ENCODE peak calls at places on chromosomes 12 and 14, in six cellular contexts. Z is colonic mucosa, I is suprapubic skin, R is adipocyte, Y is aorta, C is breast epithelium. E is an unnamed sample.

GRCh38 chr14:56185991-56186390 is 67.8 kb downstream of the PELI2 start:
- DNase-seq in C (no peak), Y (no peak), I (no peak), R (no peak), Z (no peak), E (no peak)

GRCh38 chr12:12336049-12336411 is 14.0 kb downstream of the MANSC1 start:
- DNase-seq in Z (no peak), C (no peak), I (peak; percentile 1), Y (no peak), R (peak; percentile 42), E (no peak)

GRCh38 chr12:71397433-71397954 is 42.1 kb upstream of the LGR5 start:
- DNase-seq in R (peak; percentile 8), C (no peak), Z (no peak), I (no peak), Y (no peak), E (no peak)

GRCh38 chr12:14362347-14362746 is 3.1 kb upstream of the ATF7IP start:
- DNase-seq in C (no peak), Z (no peak), R (no peak), I (no peak), Y (no peak), E (no peak)

GRCh38 chr12:122333142-122334087 is 67.1 kb upstream of the VPS33A start:
- DNase-seq in R (no peak), I (no peak), Z (no peak), C (no peak), Y (no peak), E (no peak)

GRCh38 chr12:111757361-111758119 is 9.2 kb upstream of the ALDH2 start:
- DNase-seq in I (no peak), C (peak; percentile 80), Z (no peak), R (no peak), Y (peak; percentile 82), E (peak; percentile 70)

GRCh38 chr14:72714871-72715214 is 179.1 kb downstream of the DPF3 start:
- DNase-seq in Z (no peak), Y (no peak), I (no peak), R (no peak), C (no peak), E (no peak)

GRCh38 chr12:115191342-115191741 is 507.4 kb upstream of the TBX3 start:
- DNase-seq in R (peak; percentile 87), I (no peak), Z (no peak), Y (no peak), C (no peak), E (no peak)

GRCh38 chr12:12327802-12328201 is 22.2 kb downstream of the MANSC1 start:
- DNase-seq in R (peak; percentile 92), C (no peak), Y (no peak), I (no peak), Z (no peak), E (no peak)

GRCh38 chr12:2641209-2641608 is 153.6 kb upstream of the FKBP4 start:
- DNase-seq in I (no peak), C (peak; percentile 28), Y (peak; percentile 76), R (peak; percentile 24), Z (no peak), E (peak; percentile 22)

GRCh38 chr14:75454963-75455546 is 27.2 kb downstream of the JDP2 start:
- DNase-seq in Z (no peak), R (peak; percentile 65), I (no peak), Y (peak; percentile 87), C (peak; percentile 73), E (peak; percentile 84)

GRCh38 chr12:77553976-77554619 is 276.6 kb upstream of the NAV3 start:
- DNase-seq in I (no peak), C (no peak), R (no peak), Z (no peak), Y (no peak), E (no peak)

GRCh38 chr14:104286086-104286485 is 147.7 kb downstream of the KIF26A start:
- DNase-seq in Z (no peak), R (no peak), C (no peak), I (no peak), Y (peak; percentile 38), E (no peak)

GRCh38 chr12:12673296-12673695 is 22.7 kb downstream of the GPR19 start:
- DNase-seq in C (no peak), I (no peak), R (no peak), Y (no peak), Z (no peak), E (no peak)

GRCh38 chr14:32102152-32102787 is 25.2 kb downstream of the ARHGAP5 start:
- DNase-seq in Y (no peak), Z (no peak), R (no peak), I (no peak), C (no peak), E (no peak)

GRCh38 chr12:108214046-108214445 is 85.0 kb downstream of the WSCD2 start:
- DNase-seq in Z (no peak), R (no peak), I (no peak), C (no peak), Y (no peak), E (no peak)

GRCh38 chr12:111826316-111826715 is 15.7 kb upstream of the MAPKAPK5 start:
- DNase-seq in Y (no peak), R (peak; percentile 81), I (no peak), C (no peak), Z (no peak), E (no peak)

GRCh38 chr12:51911788-51912711 is 4.7 kb downstream of the ACVRL1 start:
- DNase-seq in I (no peak), C (no peak), R (no peak), Z (peak; percentile 73), Y (peak; percentile 78), E (peak; percentile 72)

GRCh38 chr14:81767266-81767987 is 233.8 kb upstream of the SEL1L start:
- DNase-seq in I (no peak), C (no peak), Z (no peak), Y (no peak), R (no peak), E (no peak)

GRCh38 chr12:46710125-46710743 is 115.6 kb downstream of the SLC38A4 start:
- DNase-seq in C (no peak), Z (no peak), Y (no peak), R (no peak), I (no peak), E (no peak)

GRCh38 chr12:117985182-117985581 is 16.4 kb upstream of the KSR2 start:
- DNase-seq in R (no peak), Z (no peak), I (no peak), Y (no peak), C (no peak), E (no peak)

GRCh38 chr12:10749700-10750384 is 26.7 kb upstream of the YBX3 start:
- DNase-seq in I (peak; percentile 85), Z (peak; percentile 86), C (peak; percentile 58), R (peak; percentile 98), Y (peak; percentile 81), E (peak; percentile 84)

DNA sequence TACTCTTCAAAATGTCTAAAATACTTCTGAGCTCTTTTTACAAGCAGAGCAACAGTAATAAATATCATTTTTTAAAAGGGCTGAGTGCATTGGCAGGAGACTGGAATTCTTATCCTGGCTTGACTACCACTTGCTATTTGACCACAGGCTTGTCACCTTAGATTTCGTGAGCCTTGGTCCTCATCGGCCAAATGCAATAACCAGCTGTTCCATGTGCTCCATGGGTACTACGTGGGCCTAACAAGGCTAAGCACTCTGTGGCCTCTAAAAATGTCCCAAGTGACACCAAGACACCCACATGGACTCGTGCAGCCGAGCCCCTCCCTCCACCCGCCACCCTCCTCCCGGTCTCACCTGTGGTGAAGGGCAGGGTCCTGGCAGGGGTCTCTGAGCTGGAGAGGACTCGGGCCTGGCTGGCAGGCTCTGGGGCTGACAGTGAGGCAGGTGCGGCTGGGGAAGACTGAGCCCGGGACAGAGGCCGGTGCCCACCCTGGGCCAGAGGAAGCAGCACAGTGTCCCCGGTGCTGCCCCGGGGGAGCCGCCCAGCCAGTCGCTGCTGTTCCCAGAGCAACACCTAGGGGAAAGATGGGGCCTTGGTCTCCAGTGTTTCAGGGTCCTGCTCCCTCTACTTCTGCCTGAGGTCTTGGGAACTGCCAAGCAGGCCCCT is 20.1 kb downstream of the SLC48A1 start:
- DNase-seq in R (no peak), Y (no peak), C (no peak), Z (no peak), I (no peak), E (no peak)
- H3K36me3 ChIP-seq in R (peaks cover 92% of the 10 kb centered on the region), Y (no peaks in the 10 kb centered on the region), C (peaks cover 10% of the 10 kb centered on the region), Z (peaks cover 12% of the 10 kb centered on the region), I (peaks cover 98% of the 10 kb centered on the region), E (peaks cover 100% of the 10 kb centered on the region)

DNA sequence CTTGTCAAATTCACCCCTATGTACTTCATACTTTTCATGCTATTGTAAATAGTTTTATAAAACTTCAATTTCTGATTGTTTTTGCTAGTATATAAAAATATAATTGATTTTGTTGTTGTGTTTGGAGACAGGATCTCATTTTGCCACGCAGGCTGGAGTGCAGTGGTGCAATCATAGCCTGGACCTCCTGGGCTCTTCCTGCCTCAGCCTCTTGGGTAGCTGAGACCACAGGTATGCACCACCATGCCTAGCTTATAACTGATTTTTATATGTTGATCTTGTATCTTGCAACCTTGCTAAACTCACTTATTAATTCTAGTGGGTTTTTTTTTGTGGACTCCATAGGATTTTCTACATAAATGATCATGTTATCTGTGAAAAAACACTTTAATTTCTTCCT is 23.5 kb downstream of the ATP5MC2 start:
- DNase-seq in C (no peak), Y (no peak), R (peak; percentile 42), I (no peak), Z (no peak), E (no peak)
- H3K4me1 ChIP-seq in C (peaks cover 4% of the 10 kb centered on the region), Y (no peaks in the 10 kb centered on the region), R (no peaks in the 10 kb centered on the region), I (no peaks in the 10 kb centered on the region), Z (no peaks in the 10 kb centered on the region), E (peaks cover 6% of the 10 kb centered on the region)

GRCh38 chr12:132717011-132717410 is 6.4 kb downstream of the PGAM5 start:
- DNase-seq in C (no peak), Z (no peak), I (no peak), R (no peak), Y (peak; percentile 57), E (no peak)
- H3K36me3 ChIP-seq in C (no peaks in the 10 kb centered on the region), Z (peaks cover 10% of the 10 kb centered on the region), I (peaks cover 74% of the 10 kb centered on the region), R (peaks cover 49% of the 10 kb centered on the region), Y (no peaks in the 10 kb centered on the region), E (peaks cover 66% of the 10 kb centered on the region)

GRCh38 chr12:116375278-116375842 is 97.9 kb upstream of the MED13L start:
- DNase-seq in Z (no peak), C (no peak), I (no peak), R (no peak), Y (peak; percentile 25), E (peak; percentile 6)

GRCh38 chr12:116378002-116378401 is 100.5 kb upstream of the MED13L start:
- DNase-seq in C (no peak), Z (no peak), R (no peak), I (no peak), Y (peak; percentile 63), E (no peak)

GRCh38 chr12:116380066-116380465 is 102.6 kb upstream of the MED13L start:
- DNase-seq in Z (no peak), C (no peak), Y (no peak), R (no peak), I (no peak), E (peak; percentile 55)

GRCh38 chr12:116376354-116377193 is 99.1 kb upstream of the MED13L start:
- DNase-seq in Y (peak; percentile 75), R (peak; percentile 74), I (no peak), Z (no peak), C (no peak), E (no peak)

DNA sequence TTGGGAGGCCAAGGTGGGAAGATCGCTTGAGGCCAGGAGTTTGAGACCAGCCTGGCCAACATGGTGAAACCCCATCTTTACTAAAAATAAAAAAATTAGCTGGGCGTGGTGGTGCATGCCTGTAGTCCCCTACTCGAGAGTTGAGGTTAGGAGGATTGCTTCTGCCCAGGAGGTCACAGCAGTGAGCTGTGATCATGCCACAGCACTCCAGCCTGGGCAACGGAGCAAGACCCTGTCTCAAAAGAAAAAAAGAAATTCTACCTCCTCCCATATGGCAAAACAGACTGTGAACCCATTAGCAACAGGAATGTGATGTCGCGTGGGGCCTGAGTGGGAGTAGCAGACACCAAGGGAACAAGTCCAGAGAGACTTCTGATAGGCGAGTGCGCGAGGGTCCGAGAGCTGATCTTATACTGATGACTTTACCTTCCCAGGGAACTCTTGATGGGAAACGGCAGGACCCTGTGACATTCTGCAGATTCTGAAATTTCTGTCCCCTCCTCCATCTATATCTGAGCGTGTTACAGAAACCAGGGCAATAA is 99.8 kb upstream of the MED13L start:
- DNase-seq in Y (peak; percentile 60), I (no peak), C (no peak), R (no peak), Z (no peak), E (no peak)
- H3K4me1 ChIP-seq in Y (no peaks in the 10 kb centered on the region), I (peaks cover 3% of the 10 kb centered on the region), C (no peaks in the 10 kb centered on the region), R (peaks cover 31% of the 10 kb centered on the region), Z (no peaks in the 10 kb centered on the region), E (peaks cover 20% of the 10 kb centered on the region)